ENCODE peak calls at places on chromosomes 16 and 17, in nine cellular contexts. F is OCI-LY7, W is neuronal stem cell, E is GM23338, V is fibroblast of lung, N is neural progenitor cell, H is Karpas-422, I is PC-3, T is mesenchymal stem cell. G is an unnamed sample. For H3K4me1, the result is how much of the 10 kb centered on the place peaks cover.

GRCh38 chr17:81263371-81264181 is 24.5 kb downstream of the NDUFAF8 start:
- DNase-seq in F (no peak), W (no peak), E (no peak), V (no peak), N (no peak), H (no peak), I (no peak), T (no peak), G (no peak)

GRCh38 chr17:47684535-47685193 is 9.3 kb upstream of the TBKBP1 start:
- DNase-seq in F (no peak), W (no peak), E (no peak), V (no peak), N (no peak), H (no peak), I (no peak), T (no peak), G (no peak)

GRCh38 chr17:81056352-81056751 is 21.4 kb downstream of the BAIAP2 start:
- DNase-seq in F (no peak), W (no peak), E (no peak), V (no peak), N (no peak), H (no peak), I (no peak), T (no peak), G (no peak)

GRCh38 chr17:9729034-9729650 is 62.2 kb downstream of the DHRS7C start:
- DNase-seq in F (peak), W (peak), E (peak), V (peak), N (peak), H (peak), I (peak), T (peak), G (peak)

GRCh38 chr17:8894673-8895578 is 27.5 kb upstream of the PIK3R6 start:
- DNase-seq in F (peak), W (peak), E (peak), V (peak), N (peak), H (peak), I (peak), T (peak), G (peak)

GRCh38 chr16:4699030-4699556 is 5.7 kb downstream of the NUDT16L1 start:
- DNase-seq in F (no peak), W (no peak), E (no peak), V (no peak), N (no peak), H (no peak), I (no peak), T (no peak), G (no peak)

GRCh38 chr17:40500190-40500589 is 1.2 kb downstream of the TNS4 start:
- DNase-seq in F (no peak), W (no peak), E (no peak), V (no peak), N (no peak), H (no peak), I (no peak), T (no peak), G (no peak)

GRCh38 chr17:19361975-19362292 is 589 bp downstream of the B9D1 start:
- DNase-seq in F (no peak), W (no peak), E (no peak), V (no peak), N (no peak), H (no peak), I (no peak), T (no peak), G (no peak)

GRCh38 chr16:31138621-31139578 is 3.4 kb upstream of the PRSS8 start:
- DNase-seq in F (no peak), W (no peak), E (peak), V (peak), N (peak), H (no peak), I (peak), T (peak), G (peak)

GRCh38 chr16:84785843-84786538 is 33.8 kb upstream of the CRISPLD2 start:
- DNase-seq in F (no peak), W (no peak), E (no peak), V (peak), N (no peak), H (no peak), I (no peak), T (peak), G (peak)

GRCh38 chr17:73172252-73172651 is 7.4 kb downstream of the SSTR2 start:
- DNase-seq in F (no peak), W (no peak), E (no peak), V (no peak), N (no peak), H (no peak), I (no peak), T (no peak), G (no peak)

GRCh38 chr17:7523033-7523432 is 25.8 kb upstream of the TNFSF12 start:
- DNase-seq in F (peak), W (no peak), E (peak), V (peak), N (peak), H (peak), I (peak), T (no peak), G (no peak)

GRCh38 chr16:52603015-52603414 is 56.1 kb upstream of the TOX3 start:
- DNase-seq in F (no peak), W (no peak), E (no peak), V (no peak), N (no peak), H (no peak), I (no peak), T (no peak), G (peak)

GRCh38 chr17:44903012-44903685 is 3.9 kb upstream of the EFTUD2 start:
- DNase-seq in F (no peak), W (no peak), E (no peak), V (no peak), N (no peak), H (no peak), I (no peak), T (no peak), G (no peak)
- H3K4me1 ChIP-seq in F (under half), W (under half), E (under half), V (under half), N (under half), H (under half), I (under half), T (under half), G (under half)

DNA sequence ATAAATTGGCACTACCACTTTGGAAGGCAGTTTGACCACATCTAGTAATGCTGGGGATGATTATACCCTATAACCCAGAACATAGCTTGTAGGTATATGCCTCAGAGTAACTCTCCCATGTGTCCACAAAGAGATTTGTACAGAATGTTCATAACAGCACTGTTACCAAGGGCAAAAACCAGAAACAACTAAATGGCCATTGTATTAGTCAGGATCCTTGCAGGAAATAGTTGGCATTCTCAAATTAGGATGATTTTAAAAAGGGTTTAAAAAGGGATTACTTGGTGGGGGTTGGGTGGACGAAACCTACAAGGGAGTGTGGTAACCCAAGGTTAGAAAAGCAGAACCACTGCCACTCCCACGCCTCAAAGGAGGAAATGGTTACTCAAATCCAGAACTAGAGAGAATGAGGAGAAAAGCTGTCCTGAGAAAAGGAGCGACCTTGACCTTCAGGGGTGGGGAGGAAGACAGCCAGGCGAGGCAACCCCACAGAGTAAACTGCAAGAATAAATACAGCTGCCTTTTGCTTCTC is 2.1 kb downstream of the CPPED1 start:
- DNase-seq in F (peak), W (no peak), E (no peak), V (peak), N (no peak), H (no peak), I (no peak), T (peak), G (no peak)
- H2AFZ ChIP-seq in F (no peak), W (no peak), E (no peak), V (no peak), N (no peak), H (no peak), I (no peak), T (no peak), G (no peak)

GRCh38 chr17:36934144-36934758 is 3.0 kb upstream of the LHX1 start:
- DNase-seq in F (no peak), W (no peak), E (peak), V (no peak), N (peak), H (no peak), I (no peak), T (no peak), G (no peak)

GRCh38 chr17:36931096-36931696 is 6.1 kb upstream of the LHX1 start:
- DNase-seq in F (no peak), W (no peak), E (no peak), V (no peak), N (no peak), H (no peak), I (no peak), T (no peak), G (no peak)

GRCh38 chr17:36933174-36934143 is 3.8 kb upstream of the LHX1 start:
- DNase-seq in F (no peak), W (no peak), E (peak), V (no peak), N (peak), H (no peak), I (no peak), T (no peak), G (no peak)

GRCh38 chr17:36931697-36932382 is 5.4 kb upstream of the LHX1 start:
- DNase-seq in F (no peak), W (no peak), E (no peak), V (peak), N (no peak), H (no peak), I (no peak), T (no peak), G (no peak)

GRCh38 chr17:36932383-36933173 is 4.7 kb upstream of the LHX1 start:
- DNase-seq in F (no peak), W (no peak), E (no peak), V (no peak), N (no peak), H (no peak), I (no peak), T (no peak), G (no peak)
- H3K4me1 ChIP-seq in F (under half), W (under half), E (half or more), V (under half), N (half or more), H (under half), I (under half), T (half or more), G (under half)

DNA sequence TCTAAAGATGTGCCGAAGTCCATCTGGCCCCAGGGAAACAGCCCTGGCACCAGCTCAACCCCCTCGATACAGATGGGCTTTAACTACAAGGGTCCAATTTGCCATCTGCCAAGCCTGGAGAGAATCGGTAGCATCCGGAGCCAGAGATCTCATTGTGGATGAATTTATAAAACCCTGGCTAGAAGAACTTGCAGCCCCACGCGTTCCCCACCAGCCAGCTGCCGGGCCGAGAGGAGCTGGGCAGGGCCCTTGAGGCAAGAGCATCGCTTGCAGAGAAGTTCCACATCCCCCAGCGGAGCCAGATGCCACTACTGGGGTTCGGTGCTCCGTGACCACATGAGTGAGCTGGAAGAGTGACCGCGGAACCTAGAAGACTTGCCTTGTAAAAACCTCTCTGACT is 65.3 kb upstream of the NOL11 start:
- DNase-seq in F (no peak), W (no peak), E (no peak), V (no peak), N (no peak), H (no peak), I (no peak), T (no peak), G (no peak)
- H2AFZ ChIP-seq in F (no peak), W (no peak), E (no peak), V (no peak), N (no peak), H (no peak), I (no peak), T (no peak), G (no peak)

GRCh38 chr16:57997528-57998265 is 2.8 kb downstream of the ZNF319 start:
- DNase-seq in F (no peak), W (no peak), E (no peak), V (no peak), N (no peak), H (no peak), I (no peak), T (no peak), G (no peak)
- H3K4me1 ChIP-seq in F (under half), W (under half), E (under half), V (under half), N (under half), H (under half), I (under half), T (under half), G (under half)

GRCh38 chr17:44781553-44782348 is 23.0 kb downstream of the ADAM11 start:
- DNase-seq in F (no peak), W (no peak), E (peak), V (no peak), N (peak), H (no peak), I (no peak), T (no peak), G (no peak)

GRCh38 chr17:44778656-44779210 is 19.9 kb downstream of the ADAM11 start:
- DNase-seq in F (no peak), W (no peak), E (no peak), V (no peak), N (no peak), H (no peak), I (no peak), T (no peak), G (no peak)

GRCh38 chr17:44780845-44781480 is 22.2 kb downstream of the ADAM11 start:
- DNase-seq in F (no peak), W (no peak), E (no peak), V (no peak), N (no peak), H (no peak), I (no peak), T (no peak), G (no peak)

GRCh38 chr17:44779211-44780025 is 20.6 kb downstream of the ADAM11 start:
- DNase-seq in F (peak), W (peak), E (peak), V (peak), N (peak), H (peak), I (peak), T (peak), G (peak)

GRCh38 chr17:44780161-44780560 is 21.4 kb downstream of the ADAM11 start:
- DNase-seq in F (no peak), W (no peak), E (no peak), V (no peak), N (no peak), H (no peak), I (no peak), T (no peak), G (no peak)
- H2AFZ ChIP-seq in F (no peak), W (no peak), E (no peak), V (no peak), N (no peak), H (no peak), I (no peak), T (no peak), G (no peak)

GRCh38 chr17:3892095-3892998 is 506 bp downstream of the CAMKK1 start:
- DNase-seq in F (peak), W (peak), E (peak), V (peak), N (peak), H (peak), I (peak), T (peak), G (peak)
- H3K4me1 ChIP-seq in F (under half), W (under half), E (under half), V (under half), N (under half), H (under half), I (half or more), T (half or more), G (under half)

DNA sequence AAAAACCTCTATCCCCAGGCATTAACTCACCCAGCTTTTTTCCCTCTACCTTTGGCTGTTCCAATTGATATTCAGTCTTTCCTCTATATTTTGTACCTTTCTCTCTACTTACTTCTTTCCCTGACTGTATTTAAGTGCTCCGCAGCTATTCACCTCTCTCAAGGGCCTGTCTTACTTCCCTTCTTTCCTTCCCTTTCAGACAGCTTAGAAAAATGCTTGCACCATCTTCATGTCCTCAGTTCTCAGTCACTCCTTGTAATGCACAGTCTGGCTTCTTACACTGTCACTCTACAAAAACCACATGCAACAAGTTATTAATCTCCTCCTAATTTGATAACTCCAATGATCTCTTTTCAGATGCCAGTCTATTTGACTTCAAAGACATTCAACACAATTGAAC is 163.4 kb downstream of the PHKB start:
- DNase-seq in F (no peak), W (no peak), E (no peak), V (no peak), N (no peak), H (no peak), I (no peak), T (no peak), G (no peak)
- H2AFZ ChIP-seq in F (no peak), W (no peak), E (no peak), V (no peak), N (no peak), H (no peak), I (no peak), T (no peak), G (no peak)

GRCh38 chr17:32211671-32212070 is 54.0 kb upstream of the RHBDL3 start:
- DNase-seq in F (no peak), W (no peak), E (no peak), V (no peak), N (no peak), H (no peak), I (no peak), T (no peak), G (no peak)
- H3K4me1 ChIP-seq in F (under half), W (under half), E (under half), V (under half), N (under half), H (under half), I (under half), T (under half), G (under half)

GRCh38 chr16:12804395-12804794 is 708 bp upstream of the CPPED1 start:
- DNase-seq in F (no peak), W (no peak), E (no peak), V (no peak), N (no peak), H (no peak), I (no peak), T (no peak), G (no peak)

GRCh38 chr16:12802048-12802447 is 1.6 kb downstream of the CPPED1 start:
- DNase-seq in F (no peak), W (no peak), E (no peak), V (no peak), N (no peak), H (no peak), I (no peak), T (no peak), G (no peak)

GRCh38 chr16:12802661-12803060 is 1.0 kb downstream of the CPPED1 start:
- DNase-seq in F (peak), W (no peak), E (no peak), V (no peak), N (no peak), H (no peak), I (no peak), T (no peak), G (no peak)

GRCh38 chr16:12805091-12805490 is 1.4 kb upstream of the CPPED1 start:
- DNase-seq in F (no peak), W (no peak), E (no peak), V (no peak), N (no peak), H (no peak), I (peak), T (no peak), G (no peak)

DNA sequence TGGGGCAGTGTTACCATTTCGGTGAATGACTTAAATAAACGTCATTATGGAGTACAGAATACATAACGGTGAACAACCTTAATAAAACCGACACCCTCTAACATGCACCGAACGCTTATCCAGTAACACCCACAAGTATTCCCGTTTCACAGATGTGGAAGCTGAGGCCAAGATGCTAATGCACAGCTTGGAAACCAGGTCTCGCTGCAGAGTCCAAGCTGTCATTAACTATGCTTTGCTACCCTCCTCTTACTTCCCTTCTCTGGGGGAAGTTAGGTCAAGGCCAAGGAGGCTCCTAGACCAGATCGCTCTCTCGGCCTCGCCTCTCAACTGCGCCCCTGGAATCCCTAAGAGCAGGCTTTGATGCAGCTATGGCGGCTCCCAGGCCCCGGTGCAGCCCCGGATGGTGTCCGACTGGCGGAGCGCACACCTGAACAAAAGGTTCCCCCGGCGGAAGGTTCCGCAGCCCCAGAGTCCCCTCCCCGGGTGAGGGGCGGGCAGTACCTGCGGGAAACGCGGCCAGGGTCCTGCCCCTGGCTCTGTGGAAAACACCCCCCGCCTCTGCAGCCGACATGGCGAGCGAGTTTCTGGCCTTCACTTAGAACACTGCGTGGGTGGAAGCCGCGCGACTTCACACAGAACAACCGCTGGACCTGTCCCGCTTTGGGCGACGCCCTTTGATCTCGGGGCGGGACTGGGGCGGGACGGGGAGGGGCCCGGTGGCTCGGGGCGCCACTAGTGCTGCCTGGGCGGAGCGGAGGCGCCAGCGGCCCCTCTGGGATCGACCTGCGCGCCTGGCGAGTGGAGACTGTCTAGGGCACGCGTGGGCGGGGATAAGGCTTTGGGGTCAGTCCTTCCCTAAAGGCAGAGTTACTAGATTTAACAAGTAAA is at the start of gene CPPED1:
- DNase-seq in F (peak), W (peak), E (peak), V (peak), N (peak), H (peak), I (peak), T (peak), G (peak)
- H2AFZ ChIP-seq in F (peak), W (peak), E (peak), V (peak), N (peak), H (peak), I (peak), T (peak), G (peak)

G was measured in hepatocyte.